ENCODE peak calls at places on chromosomes 3 and 15, in eight cellular contexts. One of them, this sample, is unnamed.
A peak's percentile ranks its signal among the peaks of the same experiment; 100 is the strongest.

GRCh38 chr15:76057332-76058000 is 2.3 kb upstream of the TMEM266 start:
- DNase-seq in activated CD8-positive, alpha-beta memory T cell treated with anti-CD3 and anti-CD28 coated beads for 4 hours: no peak
- DNase-seq in HFF-Myc: peak; percentile 14
- DNase-seq in uterus: no peak
- DNase-seq in AG20443: peak; percentile 52
- DNase-seq in Calu3: peak; percentile 57
- DNase-seq in caudate nucleus: no peak
- DNase-seq in AG09309: peak; percentile 1
- DNase-seq in this sample: no peak

GRCh38 chr3:57983734-57984518 is 24.3 kb upstream of the FLNB start:
- DNase-seq in activated CD8-positive, alpha-beta memory T cell treated with anti-CD3 and anti-CD28 coated beads for 4 hours: no peak
- DNase-seq in HFF-Myc: peak; percentile 76
- DNase-seq in uterus: peak; percentile 71
- DNase-seq in AG20443: peak; percentile 80
- DNase-seq in Calu3: no peak
- DNase-seq in caudate nucleus: no peak
- DNase-seq in AG09309: peak; percentile 68
- DNase-seq in this sample: no peak

GRCh38 chr15:87940763-87941162 is 315.8 kb downstream of the NTRK3 start:
- DNase-seq in activated CD8-positive, alpha-beta memory T cell treated with anti-CD3 and anti-CD28 coated beads for 4 hours: no peak
- DNase-seq in HFF-Myc: no peak
- DNase-seq in uterus: no peak
- DNase-seq in AG20443: no peak
- DNase-seq in Calu3: no peak
- DNase-seq in caudate nucleus: no peak
- DNase-seq in AG09309: no peak
- DNase-seq in this sample: no peak

GRCh38 chr3:148839805-148840204 is 12.2 kb downstream of the CPB1 start:
- DNase-seq in activated CD8-positive, alpha-beta memory T cell treated with anti-CD3 and anti-CD28 coated beads for 4 hours: no peak
- DNase-seq in HFF-Myc: no peak
- DNase-seq in uterus: no peak
- DNase-seq in AG20443: no peak
- DNase-seq in Calu3: no peak
- DNase-seq in caudate nucleus: no peak
- DNase-seq in AG09309: no peak
- DNase-seq in this sample: no peak

GRCh38 chr3:69423756-69424155 is 37.9 kb upstream of the FRMD4B start:
- DNase-seq in activated CD8-positive, alpha-beta memory T cell treated with anti-CD3 and anti-CD28 coated beads for 4 hours: no peak
- DNase-seq in HFF-Myc: no peak
- DNase-seq in uterus: no peak
- DNase-seq in AG20443: no peak
- DNase-seq in Calu3: no peak
- DNase-seq in caudate nucleus: no peak
- DNase-seq in AG09309: no peak
- DNase-seq in this sample: no peak

GRCh38 chr3:107958151-107958550 is 132.7 kb downstream of the CD47 start:
- DNase-seq in activated CD8-positive, alpha-beta memory T cell treated with anti-CD3 and anti-CD28 coated beads for 4 hours: no peak
- DNase-seq in HFF-Myc: no peak
- DNase-seq in uterus: no peak
- DNase-seq in AG20443: peak; percentile 24
- DNase-seq in Calu3: no peak
- DNase-seq in caudate nucleus: no peak
- DNase-seq in AG09309: no peak
- DNase-seq in this sample: no peak

GRCh38 chr15:91223902-91224301 is 123.8 kb downstream of the SV2B start:
- DNase-seq in activated CD8-positive, alpha-beta memory T cell treated with anti-CD3 and anti-CD28 coated beads for 4 hours: no peak
- DNase-seq in HFF-Myc: no peak
- DNase-seq in uterus: no peak
- DNase-seq in AG20443: no peak
- DNase-seq in Calu3: no peak
- DNase-seq in caudate nucleus: no peak
- DNase-seq in AG09309: no peak
- DNase-seq in this sample: no peak

GRCh38 chr3:111917300-111917699 is 58.2 kb downstream of the PHLDB2 start:
- DNase-seq in activated CD8-positive, alpha-beta memory T cell treated with anti-CD3 and anti-CD28 coated beads for 4 hours: no peak
- DNase-seq in HFF-Myc: no peak
- DNase-seq in uterus: no peak
- DNase-seq in AG20443: peak; percentile 39
- DNase-seq in Calu3: peak; percentile 15
- DNase-seq in caudate nucleus: no peak
- DNase-seq in AG09309: no peak
- DNase-seq in this sample: peak; percentile 95

GRCh38 chr3:50652709-50653108 is 22.0 kb upstream of the DOCK3 start:
- DNase-seq in activated CD8-positive, alpha-beta memory T cell treated with anti-CD3 and anti-CD28 coated beads for 4 hours: peak; percentile 26
- DNase-seq in HFF-Myc: no peak
- DNase-seq in uterus: no peak
- DNase-seq in AG20443: no peak
- DNase-seq in Calu3: peak; percentile 78
- DNase-seq in caudate nucleus: no peak
- DNase-seq in AG09309: no peak
- DNase-seq in this sample: no peak

GRCh38 chr3:181568248-181568647 is 143.5 kb upstream of the SOX2 start:
- DNase-seq in activated CD8-positive, alpha-beta memory T cell treated with anti-CD3 and anti-CD28 coated beads for 4 hours: no peak
- DNase-seq in HFF-Myc: no peak
- DNase-seq in uterus: no peak
- DNase-seq in AG20443: no peak
- DNase-seq in Calu3: no peak
- DNase-seq in caudate nucleus: no peak
- DNase-seq in AG09309: no peak
- DNase-seq in this sample: no peak

GRCh38 chr3:133377396-133377795 is 22.5 kb upstream of the BFSP2 start:
- DNase-seq in activated CD8-positive, alpha-beta memory T cell treated with anti-CD3 and anti-CD28 coated beads for 4 hours: no peak
- DNase-seq in HFF-Myc: peak; percentile 30
- DNase-seq in uterus: no peak
- DNase-seq in AG20443: peak; percentile 77
- DNase-seq in Calu3: peak; percentile 51
- DNase-seq in caudate nucleus: peak; percentile 7
- DNase-seq in AG09309: peak; percentile 18
- DNase-seq in this sample: no peak

GRCh38 chr3:9916734-9917680 is at the start of gene IL17RC:
- DNase-seq in activated CD8-positive, alpha-beta memory T cell treated with anti-CD3 and anti-CD28 coated beads for 4 hours: no peak
- DNase-seq in HFF-Myc: peak; percentile 72
- DNase-seq in uterus: peak; percentile 93
- DNase-seq in AG20443: peak; percentile 93
- DNase-seq in Calu3: peak; percentile 80
- DNase-seq in caudate nucleus: no peak
- DNase-seq in AG09309: no peak
- DNase-seq in this sample: peak; percentile 72

GRCh38 chr15:34039506-34040123 is 611 bp upstream of the AVEN start:
- DNase-seq in activated CD8-positive, alpha-beta memory T cell treated with anti-CD3 and anti-CD28 coated beads for 4 hours: no peak
- DNase-seq in HFF-Myc: no peak
- DNase-seq in uterus: no peak
- DNase-seq in AG20443: no peak
- DNase-seq in Calu3: no peak
- DNase-seq in caudate nucleus: no peak
- DNase-seq in AG09309: no peak
- DNase-seq in this sample: no peak

GRCh38 chr3:127405791-127406190 is 117.9 kb upstream of the PRR20G start:
- DNase-seq in activated CD8-positive, alpha-beta memory T cell treated with anti-CD3 and anti-CD28 coated beads for 4 hours: no peak
- DNase-seq in HFF-Myc: no peak
- DNase-seq in uterus: no peak
- DNase-seq in AG20443: no peak
- DNase-seq in Calu3: no peak
- DNase-seq in caudate nucleus: no peak
- DNase-seq in AG09309: no peak
- DNase-seq in this sample: no peak

GRCh38 chr3:132843349-132843748 is 121.1 kb upstream of the NPHP3 start:
- DNase-seq in activated CD8-positive, alpha-beta memory T cell treated with anti-CD3 and anti-CD28 coated beads for 4 hours: no peak
- DNase-seq in HFF-Myc: no peak
- DNase-seq in uterus: no peak
- DNase-seq in AG20443: no peak
- DNase-seq in Calu3: no peak
- DNase-seq in caudate nucleus: no peak
- DNase-seq in AG09309: no peak
- DNase-seq in this sample: no peak

GRCh38 chr3:160038862-160039562 is 50.4 kb downstream of the IL12A start:
- DNase-seq in activated CD8-positive, alpha-beta memory T cell treated with anti-CD3 and anti-CD28 coated beads for 4 hours: no peak
- DNase-seq in HFF-Myc: no peak
- DNase-seq in uterus: no peak
- DNase-seq in AG20443: peak; percentile 54
- DNase-seq in Calu3: peak; percentile 74
- DNase-seq in caudate nucleus: no peak
- DNase-seq in AG09309: no peak
- DNase-seq in this sample: no peak

GRCh38 chr3:195609229-195609628 is 25.5 kb upstream of the APOD start:
- DNase-seq in activated CD8-positive, alpha-beta memory T cell treated with anti-CD3 and anti-CD28 coated beads for 4 hours: no peak
- DNase-seq in HFF-Myc: no peak
- DNase-seq in uterus: no peak
- DNase-seq in AG20443: no peak
- DNase-seq in Calu3: no peak
- DNase-seq in caudate nucleus: no peak
- DNase-seq in AG09309: no peak
- DNase-seq in this sample: no peak

GRCh38 chr3:32453346-32453745 is 49.3 kb downstream of the CMTM6 start:
- DNase-seq in activated CD8-positive, alpha-beta memory T cell treated with anti-CD3 and anti-CD28 coated beads for 4 hours: no peak
- DNase-seq in HFF-Myc: no peak
- DNase-seq in uterus: no peak
- DNase-seq in AG20443: peak; percentile 70
- DNase-seq in Calu3: no peak
- DNase-seq in caudate nucleus: no peak
- DNase-seq in AG09309: peak; percentile 72
- DNase-seq in this sample: no peak

GRCh38 chr3:31772155-31772761 is 208.8 kb downstream of the OSBPL10 start:
- DNase-seq in activated CD8-positive, alpha-beta memory T cell treated with anti-CD3 and anti-CD28 coated beads for 4 hours: no peak
- DNase-seq in HFF-Myc: no peak
- DNase-seq in uterus: no peak
- DNase-seq in AG20443: no peak
- DNase-seq in Calu3: no peak
- DNase-seq in caudate nucleus: no peak
- DNase-seq in AG09309: no peak
- DNase-seq in this sample: no peak

GRCh38 chr3:31853580-31853979 is 127.5 kb downstream of the OSBPL10 start:
- DNase-seq in activated CD8-positive, alpha-beta memory T cell treated with anti-CD3 and anti-CD28 coated beads for 4 hours: no peak
- DNase-seq in HFF-Myc: no peak
- DNase-seq in uterus: no peak
- DNase-seq in AG20443: no peak
- DNase-seq in Calu3: no peak
- DNase-seq in caudate nucleus: no peak
- DNase-seq in AG09309: no peak
- DNase-seq in this sample: no peak

GRCh38 chr15:33021806-33022389 is 172.6 kb downstream of the FMN1 start:
- DNase-seq in activated CD8-positive, alpha-beta memory T cell treated with anti-CD3 and anti-CD28 coated beads for 4 hours: no peak
- DNase-seq in HFF-Myc: peak; percentile 74
- DNase-seq in uterus: no peak
- DNase-seq in AG20443: peak; percentile 76
- DNase-seq in Calu3: peak; percentile 2
- DNase-seq in caudate nucleus: no peak
- DNase-seq in AG09309: peak; percentile 14
- DNase-seq in this sample: peak; percentile 47

GRCh38 chr3:193342551-193342950 is 36.0 kb downstream of the ATP13A5 start:
- DNase-seq in activated CD8-positive, alpha-beta memory T cell treated with anti-CD3 and anti-CD28 coated beads for 4 hours: no peak
- DNase-seq in HFF-Myc: no peak
- DNase-seq in uterus: no peak
- DNase-seq in AG20443: no peak
- DNase-seq in Calu3: no peak
- DNase-seq in caudate nucleus: no peak
- DNase-seq in AG09309: no peak
- DNase-seq in this sample: no peak